ENCODE peak calls at places on chromosome 5, in five cellular contexts. One of them, this sample, is unnamed.

GRCh38 chr5:16735092-16735970 is 118.5 kb upstream of the RETREG1 start:
- ATAC-seq in IMR-90: peak
- ATAC-seq in SK-N-SH treated with all-trans-retinoic acid at 6 μM for 48 hours: no peak
- ATAC-seq in CD8-positive, alpha-beta T cell: no peak
- ATAC-seq in left cardiac atrium: no peak
- ATAC-seq in this sample: no peak

GRCh38 chr5:107557051-107557658 is 113.6 kb downstream of the EFNA5 start:
- ATAC-seq in IMR-90: no peak
- ATAC-seq in SK-N-SH treated with all-trans-retinoic acid at 6 μM for 48 hours: no peak
- ATAC-seq in CD8-positive, alpha-beta T cell: no peak
- ATAC-seq in left cardiac atrium: peak
- ATAC-seq in this sample: peak

GRCh38 chr5:142941217-142941616 is 171.0 kb downstream of the ARHGAP26 start:
- ATAC-seq in IMR-90: no peak
- ATAC-seq in SK-N-SH treated with all-trans-retinoic acid at 6 μM for 48 hours: no peak
- ATAC-seq in CD8-positive, alpha-beta T cell: no peak
- ATAC-seq in left cardiac atrium: no peak
- ATAC-seq in this sample: no peak

GRCh38 chr5:158119852-158120708 is 261.1 kb upstream of the CLINT1 start:
- ATAC-seq in IMR-90: no peak
- ATAC-seq in SK-N-SH treated with all-trans-retinoic acid at 6 μM for 48 hours: peak
- ATAC-seq in CD8-positive, alpha-beta T cell: no peak
- ATAC-seq in left cardiac atrium: no peak
- ATAC-seq in this sample: no peak

GRCh38 chr5:9470410-9470809 is 75.5 kb downstream of the SEMA5A start:
- ATAC-seq in IMR-90: no peak
- ATAC-seq in SK-N-SH treated with all-trans-retinoic acid at 6 μM for 48 hours: no peak
- ATAC-seq in CD8-positive, alpha-beta T cell: no peak
- ATAC-seq in left cardiac atrium: no peak
- ATAC-seq in this sample: no peak

GRCh38 chr5:139138109-139138508 is 60.1 kb downstream of the SIL1 start:
- ATAC-seq in IMR-90: peak
- ATAC-seq in SK-N-SH treated with all-trans-retinoic acid at 6 μM for 48 hours: no peak
- ATAC-seq in CD8-positive, alpha-beta T cell: no peak
- ATAC-seq in left cardiac atrium: no peak
- ATAC-seq in this sample: peak

GRCh38 chr5:174533771-174534221 is 190.6 kb upstream of the MSX2 start:
- ATAC-seq in IMR-90: peak
- ATAC-seq in SK-N-SH treated with all-trans-retinoic acid at 6 μM for 48 hours: peak
- ATAC-seq in CD8-positive, alpha-beta T cell: no peak
- ATAC-seq in left cardiac atrium: no peak
- ATAC-seq in this sample: peak

GRCh38 chr5:119879446-119879845 is 250.1 kb downstream of the FAM170A start:
- ATAC-seq in IMR-90: no peak
- ATAC-seq in SK-N-SH treated with all-trans-retinoic acid at 6 μM for 48 hours: no peak
- ATAC-seq in CD8-positive, alpha-beta T cell: no peak
- ATAC-seq in left cardiac atrium: no peak
- ATAC-seq in this sample: no peak

GRCh38 chr5:167849874-167850273 is 441.6 kb upstream of the WWC1 start:
- ATAC-seq in IMR-90: no peak
- ATAC-seq in SK-N-SH treated with all-trans-retinoic acid at 6 μM for 48 hours: no peak
- ATAC-seq in CD8-positive, alpha-beta T cell: no peak
- ATAC-seq in left cardiac atrium: no peak
- ATAC-seq in this sample: no peak

GRCh38 chr5:116451905-116452450 is 122.6 kb downstream of the SEMA6A start:
- ATAC-seq in IMR-90: no peak
- ATAC-seq in SK-N-SH treated with all-trans-retinoic acid at 6 μM for 48 hours: no peak
- ATAC-seq in CD8-positive, alpha-beta T cell: no peak
- ATAC-seq in left cardiac atrium: no peak
- ATAC-seq in this sample: no peak

GRCh38 chr5:68839019-68839552 is 254.7 kb upstream of the SLC30A5 start:
- ATAC-seq in IMR-90: no peak
- ATAC-seq in SK-N-SH treated with all-trans-retinoic acid at 6 μM for 48 hours: no peak
- ATAC-seq in CD8-positive, alpha-beta T cell: no peak
- ATAC-seq in left cardiac atrium: no peak
- ATAC-seq in this sample: peak

GRCh38 chr5:110807174-110807573 is 68.4 kb downstream of the SLC25A46 start:
- ATAC-seq in IMR-90: peak
- ATAC-seq in SK-N-SH treated with all-trans-retinoic acid at 6 μM for 48 hours: no peak
- ATAC-seq in CD8-positive, alpha-beta T cell: no peak
- ATAC-seq in left cardiac atrium: peak
- ATAC-seq in this sample: no peak

GRCh38 chr5:116075117-116075910 is 9.5 kb upstream of the COMMD10 start:
- ATAC-seq in IMR-90: no peak
- ATAC-seq in SK-N-SH treated with all-trans-retinoic acid at 6 μM for 48 hours: no peak
- ATAC-seq in CD8-positive, alpha-beta T cell: peak
- ATAC-seq in left cardiac atrium: no peak
- ATAC-seq in this sample: no peak

GRCh38 chr5:10797246-10797645 is 36.2 kb upstream of the DAP start:
- ATAC-seq in IMR-90: no peak
- ATAC-seq in SK-N-SH treated with all-trans-retinoic acid at 6 μM for 48 hours: no peak
- ATAC-seq in CD8-positive, alpha-beta T cell: no peak
- ATAC-seq in left cardiac atrium: no peak
- ATAC-seq in this sample: no peak

GRCh38 chr5:95861858-95862561 is 39.5 kb upstream of the GLRX start:
- ATAC-seq in IMR-90: no peak
- ATAC-seq in SK-N-SH treated with all-trans-retinoic acid at 6 μM for 48 hours: no peak
- ATAC-seq in CD8-positive, alpha-beta T cell: no peak
- ATAC-seq in left cardiac atrium: no peak
- ATAC-seq in this sample: peak

GRCh38 chr5:119484884-119485283 is 32.6 kb downstream of the HSD17B4 start:
- ATAC-seq in IMR-90: no peak
- ATAC-seq in SK-N-SH treated with all-trans-retinoic acid at 6 μM for 48 hours: no peak
- ATAC-seq in CD8-positive, alpha-beta T cell: no peak
- ATAC-seq in left cardiac atrium: no peak
- ATAC-seq in this sample: no peak

GRCh38 chr5:117131048-117131679 is 556.5 kb upstream of the SEMA6A start:
- ATAC-seq in IMR-90: no peak
- ATAC-seq in SK-N-SH treated with all-trans-retinoic acid at 6 μM for 48 hours: no peak
- ATAC-seq in CD8-positive, alpha-beta T cell: no peak
- ATAC-seq in left cardiac atrium: no peak
- ATAC-seq in this sample: peak

GRCh38 chr5:122077451-122078115 is 476 bp downstream of the LOX start:
- ATAC-seq in IMR-90: peak
- ATAC-seq in SK-N-SH treated with all-trans-retinoic acid at 6 μM for 48 hours: peak
- ATAC-seq in CD8-positive, alpha-beta T cell: no peak
- ATAC-seq in left cardiac atrium: peak
- ATAC-seq in this sample: peak

GRCh38 chr5:142846402-142846801 is 76.2 kb downstream of the ARHGAP26 start:
- ATAC-seq in IMR-90: no peak
- ATAC-seq in SK-N-SH treated with all-trans-retinoic acid at 6 μM for 48 hours: no peak
- ATAC-seq in CD8-positive, alpha-beta T cell: no peak
- ATAC-seq in left cardiac atrium: no peak
- ATAC-seq in this sample: no peak

GRCh38 chr5:96093340-96093739 is 131.7 kb upstream of the ELL2 start:
- ATAC-seq in IMR-90: peak
- ATAC-seq in SK-N-SH treated with all-trans-retinoic acid at 6 μM for 48 hours: no peak
- ATAC-seq in CD8-positive, alpha-beta T cell: no peak
- ATAC-seq in left cardiac atrium: no peak
- ATAC-seq in this sample: peak

GRCh38 chr5:45029553-45029952 is 220.8 kb downstream of the MRPS30 start:
- ATAC-seq in IMR-90: no peak
- ATAC-seq in SK-N-SH treated with all-trans-retinoic acid at 6 μM for 48 hours: no peak
- ATAC-seq in CD8-positive, alpha-beta T cell: no peak
- ATAC-seq in left cardiac atrium: no peak
- ATAC-seq in this sample: no peak

GRCh38 chr5:41539454-41539853 is 29.1 kb upstream of the PLCXD3 start:
- ATAC-seq in IMR-90: no peak
- ATAC-seq in SK-N-SH treated with all-trans-retinoic acid at 6 μM for 48 hours: no peak
- ATAC-seq in CD8-positive, alpha-beta T cell: no peak
- ATAC-seq in left cardiac atrium: peak
- ATAC-seq in this sample: no peak

GRCh38 chr5:165809914-165810313 is 2304.5 kb downstream of the MAT2B start:
- ATAC-seq in IMR-90: no peak
- ATAC-seq in SK-N-SH treated with all-trans-retinoic acid at 6 μM for 48 hours: no peak
- ATAC-seq in CD8-positive, alpha-beta T cell: no peak
- ATAC-seq in left cardiac atrium: no peak
- ATAC-seq in this sample: no peak

GRCh38 chr5:109849478-109850088 is 159.9 kb downstream of the MAN2A1 start:
- ATAC-seq in IMR-90: no peak
- ATAC-seq in SK-N-SH treated with all-trans-retinoic acid at 6 μM for 48 hours: no peak
- ATAC-seq in CD8-positive, alpha-beta T cell: peak
- ATAC-seq in left cardiac atrium: no peak
- ATAC-seq in this sample: no peak

GRCh38 chr5:157216395-157217142 is 35.9 kb downstream of the ITK start:
- ATAC-seq in IMR-90: no peak
- ATAC-seq in SK-N-SH treated with all-trans-retinoic acid at 6 μM for 48 hours: no peak
- ATAC-seq in CD8-positive, alpha-beta T cell: no peak
- ATAC-seq in left cardiac atrium: no peak
- ATAC-seq in this sample: no peak

GRCh38 chr5:80134879-80135278 is 99.7 kb downstream of the THBS4 start:
- ATAC-seq in IMR-90: no peak
- ATAC-seq in SK-N-SH treated with all-trans-retinoic acid at 6 μM for 48 hours: no peak
- ATAC-seq in CD8-positive, alpha-beta T cell: no peak
- ATAC-seq in left cardiac atrium: no peak
- ATAC-seq in this sample: no peak

GRCh38 chr5:1495525-1495897 is 28.2 kb downstream of the LPCAT1 start:
- ATAC-seq in IMR-90: no peak
- ATAC-seq in SK-N-SH treated with all-trans-retinoic acid at 6 μM for 48 hours: no peak
- ATAC-seq in CD8-positive, alpha-beta T cell: no peak
- ATAC-seq in left cardiac atrium: no peak
- ATAC-seq in this sample: no peak

GRCh38 chr5:26236936-26237335 is 801.5 kb downstream of the CDH9 start:
- ATAC-seq in IMR-90: no peak
- ATAC-seq in SK-N-SH treated with all-trans-retinoic acid at 6 μM for 48 hours: no peak
- ATAC-seq in CD8-positive, alpha-beta T cell: no peak
- ATAC-seq in left cardiac atrium: no peak
- ATAC-seq in this sample: no peak

GRCh38 chr5:82911902-82912301 is 165.3 kb downstream of the TMEM167A start:
- ATAC-seq in IMR-90: no peak
- ATAC-seq in SK-N-SH treated with all-trans-retinoic acid at 6 μM for 48 hours: no peak
- ATAC-seq in CD8-positive, alpha-beta T cell: no peak
- ATAC-seq in left cardiac atrium: no peak
- ATAC-seq in this sample: no peak

GRCh38 chr5:99061711-99062110 is 132.9 kb upstream of the CHD1 start:
- ATAC-seq in IMR-90: peak
- ATAC-seq in SK-N-SH treated with all-trans-retinoic acid at 6 μM for 48 hours: peak
- ATAC-seq in CD8-positive, alpha-beta T cell: no peak
- ATAC-seq in left cardiac atrium: no peak
- ATAC-seq in this sample: no peak

GRCh38 chr5:9392625-9393024 is 153.2 kb downstream of the SEMA5A start:
- ATAC-seq in IMR-90: no peak
- ATAC-seq in SK-N-SH treated with all-trans-retinoic acid at 6 μM for 48 hours: no peak
- ATAC-seq in CD8-positive, alpha-beta T cell: no peak
- ATAC-seq in left cardiac atrium: peak
- ATAC-seq in this sample: no peak